ENCODE peak calls at places on chromosomes 6 and 20, in four cellular contexts. Z is K562, W is GM12891, L is GM12878. O is an unnamed sample.

GRCh38 chr6:17878734-17879133 is 108.7 kb downstream of the KIF13A start:
- DNase-seq in Z (no peak), W (no peak), L (no peak), O (no peak)

GRCh38 chr6:69907981-69908498 is 41.7 kb downstream of the COL19A1 start:
- DNase-seq in Z (no peak), L (no peak), W (no peak), O (no peak)

GRCh38 chr6:10463491-10464481 is 48.9 kb upstream of the TFAP2A start:
- DNase-seq in L (no peak), Z (peak), W (no peak), O (no peak)

GRCh38 chr6:36386495-36387439 is 702 bp downstream of the ETV7 start:
- DNase-seq in L (no peak), Z (peak), W (no peak), O (no peak)

GRCh38 chr6:136153976-136154375 is 96.1 kb downstream of the MTFR2 start:
- DNase-seq in L (no peak), W (no peak), Z (no peak), O (no peak)

GRCh38 chr20:20255104-20255503 is 112.8 kb upstream of the INSM1 start:
- DNase-seq in L (no peak), W (no peak), Z (no peak), O (peak)

GRCh38 chr6:154488276-154488627 is 22.2 kb downstream of the CNKSR3 start:
- DNase-seq in Z (no peak), L (no peak), W (no peak), O (no peak)

GRCh38 chr6:134134654-134135053 is 82.2 kb upstream of the SLC2A12 start:
- DNase-seq in Z (no peak), W (no peak), L (no peak), O (no peak)

GRCh38 chr20:64238851-64239387 is 16.6 kb upstream of the PCMTD2 start:
- DNase-seq in W (peak), Z (no peak), L (peak), O (no peak)

GRCh38 chr6:28315628-28316027 is 20.3 kb downstream of the ZSCAN31 start:
- DNase-seq in Z (peak), W (no peak), L (no peak), O (no peak)

GRCh38 chr6:75272145-75272840 is 12.3 kb downstream of the TMEM30A start:
- DNase-seq in W (no peak), Z (no peak), L (no peak), O (peak)

GRCh38 chr6:143673638-143674037 is 4.1 kb upstream of the PHACTR2 start:
- DNase-seq in L (no peak), W (no peak), Z (no peak), O (no peak)

GRCh38 chr20:25032478-25033183 is 25.3 kb downstream of the ACSS1 start:
- DNase-seq in Z (no peak), L (no peak), W (no peak), O (no peak)

GRCh38 chr20:60137657-60138245 is 179.5 kb downstream of the CDH26 start:
- DNase-seq in Z (no peak), W (peak), L (no peak), O (peak)

GRCh38 chr20:916825-917224 is 691 bp upstream of the ANGPT4 start:
- DNase-seq in W (no peak), Z (no peak), L (no peak), O (no peak)

GRCh38 chr6:98634569-98634968 is 199.8 kb upstream of the POU3F2 start:
- DNase-seq in W (no peak), Z (no peak), L (no peak), O (no peak)

GRCh38 chr6:16684195-16684689 is 77.0 kb downstream of the ATXN1 start:
- DNase-seq in L (no peak), W (no peak), Z (no peak), O (peak)

GRCh38 chr6:132932566-132932965 is 118.2 kb downstream of the RPS12 start:
- DNase-seq in L (no peak), Z (no peak), W (no peak), O (no peak)

GRCh38 chr6:133886104-133886503 is 2.8 kb upstream of the TCF21 start:
- DNase-seq in W (no peak), Z (no peak), L (no peak), O (no peak)

GRCh38 chr6:88311561-88311960 is 145.4 kb upstream of the CNR1 start:
- DNase-seq in L (no peak), W (no peak), Z (no peak), O (no peak)

GRCh38 chr6:87936065-87936464 is 111.6 kb upstream of the SPACA1 start:
- DNase-seq in L (no peak), W (no peak), Z (no peak), O (no peak)

GRCh38 chr20:23143098-23143497 is 57.0 kb upstream of the CD93 start:
- DNase-seq in Z (peak), W (no peak), L (no peak), O (peak)

GRCh38 chr20:25466846-25467245 is 59.4 kb downstream of the GINS1 start:
- DNase-seq in L (no peak), Z (no peak), W (no peak), O (no peak)

GRCh38 chr20:32215147-32215546 is 7.5 kb downstream of the POFUT1 start:
- DNase-seq in Z (no peak), L (no peak), W (no peak), O (no peak)
- TF ChIP-seq SPI1 in Z (no peak), L (no peak), W (no peak), O (no peak)

GRCh38 chr20:44896583-44896982 is 11.1 kb downstream of the YWHAB start:
- DNase-seq in L (no peak), Z (no peak), W (no peak), O (peak)

GRCh38 chr20:44897133-44897532 is 11.6 kb downstream of the YWHAB start:
- DNase-seq in L (no peak), Z (no peak), W (no peak), O (no peak)

GRCh38 chr20:44900231-44900854 is 9.5 kb upstream of the PABPC1L start:
- DNase-seq in Z (no peak), L (no peak), W (no peak), O (no peak)

GRCh38 chr20:44904377-44904776 is 5.5 kb upstream of the PABPC1L start:
- DNase-seq in L (no peak), W (no peak), Z (no peak), O (no peak)

GRCh38 chr20:44901972-44902371 is 7.9 kb upstream of the PABPC1L start:
- DNase-seq in W (no peak), Z (no peak), L (no peak), O (no peak)
- TF ChIP-seq SPI1 in W (no peak), Z (no peak), L (no peak), O (no peak)

GRCh38 chr6:22071655-22072054 is 225.2 kb downstream of the PRL start:
- DNase-seq in Z (no peak), L (no peak), W (no peak), O (no peak)
- TF ChIP-seq SPI1 in Z (no peak), L (no peak), W (no peak), O (no peak)

GRCh38 chr20:33444797-33445560 is 1.4 kb upstream of the SNTA1 start:
- DNase-seq in L (no peak), W (no peak), Z (peak), O (no peak)
- TF ChIP-seq SPI1 in L (no peak), W (no peak), Z (no peak), O (no peak)

DNA sequence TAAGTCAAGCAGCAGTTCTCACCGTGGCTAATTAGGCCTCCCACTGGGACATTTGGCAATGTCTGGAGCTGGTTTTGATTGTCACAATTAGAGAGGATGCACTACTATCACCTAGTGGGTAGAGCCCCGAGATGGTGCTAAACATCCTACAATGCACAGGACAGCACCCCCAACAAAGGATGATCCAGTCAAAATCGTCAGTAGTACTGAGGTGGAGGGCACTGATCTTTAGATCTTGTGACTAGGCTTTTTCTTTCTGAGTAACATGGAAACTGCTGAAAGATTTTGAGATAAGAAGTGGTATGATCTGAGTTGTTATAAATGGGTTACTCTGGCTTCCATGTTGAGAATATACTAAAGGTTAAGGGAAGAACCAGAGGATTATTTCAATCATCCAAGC is 12.0 kb downstream of the UBD start:
- DNase-seq in W (no peak), Z (no peak), L (no peak), O (no peak)
- TF ChIP-seq SPI1 in W (no peak), Z (no peak), L (no peak), O (no peak)

GRCh38 chr6:89353702-89354392 is 1.3 kb upstream of the UBE2J1 start:
- DNase-seq in Z (no peak), W (no peak), L (no peak), O (no peak)

GRCh38 chr6:89352329-89353117 is at the start of gene UBE2J1:
- DNase-seq in Z (peak), L (no peak), W (peak), O (peak)

GRCh38 chr6:89355511-89356185 is 3.1 kb upstream of the UBE2J1 start:
- DNase-seq in L (no peak), W (no peak), Z (no peak), O (no peak)

GRCh38 chr6:89351632-89352328 is 742 bp downstream of the UBE2J1 start:
- DNase-seq in W (no peak), Z (no peak), L (no peak), O (no peak)

DNA sequence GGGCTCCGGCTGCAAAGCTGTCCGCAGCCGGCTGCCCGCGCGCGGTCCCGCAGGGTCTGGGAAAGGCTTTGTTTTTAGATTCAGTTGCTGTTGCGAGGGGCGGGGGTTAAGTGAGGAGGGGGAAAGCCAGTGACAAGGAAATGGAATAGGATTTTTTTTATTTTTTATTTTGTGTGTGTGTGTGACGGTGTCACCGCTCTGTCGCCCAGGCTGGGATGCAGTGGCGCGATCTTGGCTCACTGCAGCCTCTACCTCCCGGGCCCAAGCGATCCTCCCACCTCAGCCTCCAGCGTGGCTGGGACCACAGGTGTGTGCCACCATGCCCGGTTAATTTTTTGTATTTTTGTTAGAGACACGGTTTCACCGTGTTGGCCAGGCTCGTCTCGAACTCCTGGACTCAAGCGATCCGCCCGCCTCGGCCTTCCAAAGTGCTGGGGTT is 615 bp upstream of the UBE2J1 start:
- DNase-seq in Z (no peak), W (no peak), L (no peak), O (no peak)
- TF ChIP-seq SPI1 in Z (no peak), W (no peak), L (no peak), O (no peak)

GRCh38 chr6:50185006-50185405 is 135.3 kb upstream of the DEFB112 start:
- DNase-seq in Z (no peak), W (no peak), L (no peak), O (no peak)

DNA sequence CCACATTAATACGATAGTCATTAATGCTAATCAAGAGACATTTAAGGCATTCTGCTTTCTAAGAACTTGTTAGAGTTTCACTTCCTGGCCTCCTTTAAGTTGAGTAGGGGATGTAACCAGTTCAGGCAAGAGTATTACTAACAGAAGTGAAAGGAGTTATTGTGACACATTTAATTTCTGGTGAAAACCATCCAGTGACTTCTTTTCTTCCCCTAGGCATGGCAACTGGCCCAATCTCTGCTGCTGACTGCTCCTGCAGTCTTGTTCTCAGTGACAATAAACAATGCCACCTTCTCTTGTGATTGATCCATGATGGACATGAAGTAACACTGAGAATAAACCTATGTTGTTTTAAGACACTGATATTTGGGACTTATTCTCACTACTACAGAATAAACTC is 130.9 kb upstream of the DEFB112 start:
- DNase-seq in L (no peak), W (no peak), Z (no peak), O (no peak)
- TF ChIP-seq SPI1 in L (no peak), W (no peak), Z (no peak), O (no peak)

DNA sequence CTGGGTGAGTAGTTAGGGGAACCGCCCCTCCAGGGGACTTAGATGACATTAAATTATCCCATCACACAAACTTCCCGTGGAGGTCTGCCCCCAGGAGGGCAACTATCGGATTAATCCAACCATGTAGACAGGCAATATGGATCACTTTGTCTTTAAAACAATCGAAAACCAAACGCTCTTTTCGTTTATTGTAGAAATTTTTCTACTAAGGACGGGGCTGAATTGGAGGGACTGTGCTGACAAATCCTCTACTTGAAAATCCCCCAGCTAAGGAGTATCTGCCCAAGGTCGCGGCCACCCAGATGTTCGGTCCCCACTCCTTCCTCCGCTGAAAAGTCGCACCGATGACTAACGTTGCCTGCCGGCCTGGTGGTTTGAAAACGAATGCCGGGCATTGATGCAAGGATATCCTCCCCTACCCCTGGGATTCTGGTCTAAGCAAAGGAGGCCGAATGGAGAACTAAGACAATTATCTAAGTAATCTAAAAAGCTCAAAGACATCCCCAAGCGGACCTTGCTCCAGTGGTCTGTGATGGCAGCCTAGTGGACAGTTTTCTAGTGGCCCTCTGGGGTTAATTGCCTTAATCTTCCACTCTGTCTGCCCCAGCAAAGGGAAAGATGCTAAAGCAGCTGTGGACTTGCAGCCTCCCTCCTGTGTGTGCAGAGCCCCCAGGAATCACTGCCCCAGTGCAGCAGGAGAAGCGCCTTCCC is 3.7 kb upstream of the FOXC1 start:
- DNase-seq in W (no peak), L (no peak), Z (no peak), O (no peak)
- TF ChIP-seq SPI1 in W (no peak), L (no peak), Z (no peak), O (no peak)

DNA sequence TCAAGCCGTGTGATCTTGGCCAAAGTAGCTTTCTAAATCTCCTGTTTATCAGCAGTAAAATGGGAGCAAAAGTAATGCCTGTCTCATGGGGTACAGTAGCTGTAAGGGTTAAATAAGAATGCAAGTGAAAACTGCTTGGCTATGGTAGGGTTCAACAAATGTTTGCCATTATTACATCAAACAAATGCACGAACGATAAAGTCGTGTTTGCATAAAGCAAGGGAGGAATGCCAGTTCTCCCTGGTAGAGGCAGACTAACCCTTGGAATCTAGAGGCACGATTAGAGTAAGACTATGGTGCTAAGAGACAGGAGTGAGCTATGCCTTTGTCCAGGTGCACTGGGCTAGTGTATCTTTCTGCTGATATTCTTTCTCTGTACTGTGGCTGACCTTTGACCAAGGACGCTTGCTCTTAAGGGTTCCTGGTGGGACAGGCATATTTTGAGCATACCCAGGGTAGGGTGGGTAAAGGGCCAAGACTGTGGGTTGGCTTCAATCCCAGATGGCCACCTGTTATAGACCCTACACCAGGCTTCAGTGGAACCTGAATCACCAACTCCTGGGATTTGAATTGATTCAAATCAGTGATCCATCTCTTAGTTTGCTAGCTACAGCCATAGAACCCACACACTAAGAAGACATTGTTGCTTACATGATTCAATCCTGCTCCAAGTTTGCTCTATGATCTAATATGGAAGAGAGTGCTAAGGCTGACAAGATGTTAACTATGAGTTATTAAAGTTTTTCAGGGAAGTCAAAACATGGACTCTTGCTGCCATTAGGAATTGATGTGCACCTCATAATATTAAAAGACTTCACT is 139.9 kb downstream of the CCDC170 start:
- DNase-seq in W (no peak), L (no peak), Z (no peak), O (no peak)
- TF ChIP-seq SPI1 in W (no peak), L (no peak), Z (no peak), O (no peak)